ENCODE peak calls at places on chromosomes 2 and 18, in six cellular contexts. M is EL, C is lower lobe of right lung, L is DMS 273 treated with DMSO at 0.1 percent for 48 hours, X is mucosa of gallbladder, G is GM23248. U is an unnamed sample.

GRCh38 chr2:142290931-142291330 is 160.1 kb upstream of the LRP1B start:
- DNase-seq in M (peak), C (no peak), L (no peak), X (no peak), G (no peak), U (no peak)

GRCh38 chr2:171404258-171404657 is 29.5 kb downstream of the METTL8 start:
- DNase-seq in M (peak), C (no peak), L (no peak), X (no peak), G (peak), U (no peak)

GRCh38 chr2:224359569-224359968 is 42.3 kb downstream of the FAM124B start:
- DNase-seq in M (peak), C (no peak), L (no peak), X (no peak), G (peak), U (no peak)

GRCh38 chr2:47002031-47002430 is 86.4 kb upstream of the MCFD2 start:
- DNase-seq in M (no peak), C (no peak), L (no peak), X (no peak), G (no peak), U (no peak)

GRCh38 chr2:9308186-9308955 is 101.8 kb downstream of the ASAP2 start:
- DNase-seq in M (peak), C (no peak), L (no peak), X (no peak), G (peak), U (no peak)

GRCh38 chr2:64698668-64699444 is 45.1 kb upstream of the SERTAD2 start:
- DNase-seq in M (peak), C (no peak), L (no peak), X (no peak), G (peak), U (no peak)

GRCh38 chr2:47054867-47055266 is 100.2 kb downstream of the STPG4 start:
- DNase-seq in M (no peak), C (no peak), L (no peak), X (no peak), G (no peak), U (no peak)

GRCh38 chr2:137708311-137708710 is 256.0 kb upstream of the HNMT start:
- DNase-seq in M (no peak), C (no peak), L (no peak), X (no peak), G (no peak), U (no peak)

GRCh38 chr2:172330060-172330671 is 97.2 kb upstream of the ITGA6 start:
- DNase-seq in M (no peak), C (no peak), L (no peak), X (no peak), G (no peak), U (no peak)

GRCh38 chr18:9614401-9615279 is at the start of gene PPP4R1:
- DNase-seq in M (peak), C (peak), L (peak), X (peak), G (peak), U (peak)

GRCh38 chr2:185658766-185659165 is 79.8 kb upstream of the FSIP2 start:
- DNase-seq in M (peak), C (no peak), L (no peak), X (no peak), G (no peak), U (no peak)

GRCh38 chr18:10085405-10085804 is 171.6 kb downstream of the VAPA start:
- DNase-seq in M (no peak), C (no peak), L (no peak), X (no peak), G (no peak), U (no peak)

GRCh38 chr18:46344416-46345180 is 240.4 kb downstream of the HAUS1 start:
- DNase-seq in M (no peak), C (no peak), L (no peak), X (no peak), G (no peak), U (no peak)

GRCh38 chr18:2570772-2571199 is 519 bp downstream of the METTL4 start:
- DNase-seq in M (peak), C (peak), L (peak), X (peak), G (peak), U (no peak)

GRCh38 chr18:10131783-10132381 is 218.1 kb downstream of the VAPA start:
- DNase-seq in M (no peak), C (no peak), L (no peak), X (no peak), G (peak), U (no peak)

U was measured in NCI-H1694.